ENCODE peak calls at places on chromosome 18, in four cellular contexts. Y is H1, Z is HepG2, O is K562. I is an unnamed sample.

GRCh38 chr18:50009772-50010171 is 185.2 kb downstream of the MYO5B start:
- DNase-seq in Y (peak; percentile 21), Z (peak; percentile 49), O (peak; percentile 19), I (peak; percentile 25)

GRCh38 chr18:55406374-55407045 is 181.5 kb downstream of the TCF4 start:
- DNase-seq in Y (no peak), Z (no peak), O (no peak), I (no peak)

GRCh38 chr18:35117951-35118411 is 76.8 kb downstream of the MAPRE2 start:
- DNase-seq in Y (no peak), Z (no peak), O (no peak), I (no peak)

GRCh38 chr18:8188196-8188595 is 421.0 kb upstream of the RAB12 start:
- DNase-seq in Y (no peak), Z (no peak), O (no peak), I (no peak)

GRCh38 chr18:32308493-32309120 is 118.8 kb downstream of the MEP1B start:
- DNase-seq in Y (no peak), Z (no peak), O (peak; percentile 24), I (no peak)

GRCh38 chr18:9631814-9632496 is 17.6 kb upstream of the PPP4R1 start:
- DNase-seq in Y (no peak), Z (no peak), O (no peak), I (no peak)

GRCh38 chr18:59067873-59068272 is 71.8 kb upstream of the SEC11C start:
- DNase-seq in Y (no peak), Z (no peak), O (peak; percentile 6), I (no peak)

GRCh38 chr18:65527879-65528633 is 222.8 kb upstream of the CDH7 start:
- DNase-seq in Y (no peak), Z (no peak), O (no peak), I (no peak)

GRCh38 chr18:44740000-44740399 is 59.3 kb downstream of the SETBP1 start:
- DNase-seq in Y (no peak), Z (no peak), O (no peak), I (no peak)

GRCh38 chr18:57961411-57961810 is 82.6 kb upstream of the NEDD4L start:
- DNase-seq in Y (no peak), Z (no peak), O (no peak), I (no peak)

GRCh38 chr18:35073186-35074105 is 32.2 kb downstream of the MAPRE2 start:
- DNase-seq in Y (no peak), Z (no peak), O (no peak), I (no peak)

GRCh38 chr18:286515-287310 is 18.9 kb upstream of the THOC1 start:
- DNase-seq in Y (no peak), Z (peak; percentile 20), O (no peak), I (no peak)

GRCh38 chr18:59952283-59953007 is 52.6 kb downstream of the PMAIP1 start:
- DNase-seq in Y (no peak), Z (no peak), O (no peak), I (no peak)

GRCh38 chr18:45248240-45248903 is 366.9 kb upstream of the SLC14A2 start:
- DNase-seq in Y (no peak), Z (no peak), O (no peak), I (no peak)

GRCh38 chr18:74380916-74381315 is 65.3 kb downstream of the C18orf63 start:
- DNase-seq in Y (no peak), Z (no peak), O (no peak), I (no peak)

GRCh38 chr18:44130365-44130942 is 550.2 kb upstream of the SETBP1 start:
- DNase-seq in Y (no peak), Z (peak; percentile 10), O (peak; percentile 8), I (no peak)

GRCh38 chr18:23226386-23226785 is 91.1 kb downstream of the CABLES1 start:
- DNase-seq in Y (no peak), Z (no peak), O (no peak), I (no peak)

GRCh38 chr18:41073372-41073954 is 881.6 kb upstream of the PIK3C3 start:
- DNase-seq in Y (no peak), Z (no peak), O (no peak), I (no peak)

GRCh38 chr18:46461993-46462392 is 195.0 kb downstream of the LOXHD1 start:
- DNase-seq in Y (no peak), Z (no peak), O (no peak), I (no peak)

GRCh38 chr18:13558132-13558531 is 168.2 kb downstream of the FAM210A start:
- DNase-seq in Y (peak; percentile 34), Z (peak; percentile 52), O (peak; percentile 52), I (no peak)

GRCh38 chr18:44681039-44681595 is 429 bp downstream of the SETBP1 start:
- DNase-seq in Y (no peak), Z (no peak), O (no peak), I (no peak)

GRCh38 chr18:69495841-69496533 is 95.3 kb downstream of the DOK6 start:
- DNase-seq in Y (no peak), Z (no peak), O (no peak), I (no peak)

GRCh38 chr18:46250812-46251173 is 146.6 kb downstream of the HAUS1 start:
- DNase-seq in Y (no peak), Z (no peak), O (no peak), I (no peak)

GRCh38 chr18:58733866-58734265 is 62.6 kb downstream of the MALT1 start:
- DNase-seq in Y (no peak), Z (no peak), O (no peak), I (no peak)

GRCh38 chr18:34772887-34773286 is 62.8 kb downstream of the DTNA start:
- DNase-seq in Y (no peak), Z (no peak), O (no peak), I (no peak)

GRCh38 chr18:28125051-28125450 is 51.9 kb downstream of the CDH2 start:
- DNase-seq in Y (no peak), Z (no peak), O (no peak), I (no peak)

GRCh38 chr18:49817947-49818346 is 4.6 kb upstream of the ACAA2 start:
- DNase-seq in Y (no peak), Z (no peak), O (peak; percentile 25), I (no peak)

GRCh38 chr18:69574401-69574800 is 173.7 kb downstream of the DOK6 start:
- DNase-seq in Y (no peak), Z (no peak), O (no peak), I (no peak)

GRCh38 chr18:67730884-67731283 is 214.4 kb upstream of the DSEL start:
- DNase-seq in Y (no peak), Z (no peak), O (no peak), I (no peak)

GRCh38 chr18:13619505-13620205 is 106.7 kb downstream of the FAM210A start:
- DNase-seq in Y (no peak), Z (no peak), O (no peak), I (no peak)

GRCh38 chr18:11025270-11025669 is 124.1 kb downstream of the PIEZO2 start:
- DNase-seq in Y (no peak), Z (no peak), O (no peak), I (no peak)

GRCh38 chr18:11025671-11026070 is 123.7 kb downstream of the PIEZO2 start:
- DNase-seq in Y (no peak), Z (no peak), O (peak; percentile 6), I (no peak)

GRCh38 chr18:11027862-11028261 is 121.5 kb downstream of the PIEZO2 start:
- DNase-seq in Y (no peak), Z (no peak), O (no peak), I (peak; percentile 68)

GRCh38 chr18:11031966-11032365 is 117.4 kb downstream of the PIEZO2 start:
- DNase-seq in Y (no peak), Z (no peak), O (no peak), I (no peak)

DNA sequence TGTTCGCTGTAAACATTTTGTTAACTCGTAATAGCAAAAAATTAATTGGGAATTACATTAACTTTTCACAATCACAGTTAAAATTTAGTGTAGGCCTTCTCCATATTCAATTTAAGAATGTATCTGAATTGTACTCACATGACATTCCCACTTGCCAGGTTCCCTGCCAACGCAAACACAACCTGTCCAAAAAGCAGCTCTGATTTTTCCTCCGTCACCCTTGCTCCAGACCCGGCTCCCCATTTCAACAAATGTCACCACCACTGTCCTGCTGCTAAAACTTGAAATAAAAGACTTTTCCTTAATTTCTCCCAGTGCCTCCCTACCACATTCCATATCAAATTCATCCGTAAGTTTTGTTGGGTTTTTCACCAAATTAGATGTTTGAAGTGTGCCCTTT is 120.3 kb downstream of the PIEZO2 start:
- DNase-seq in Y (no peak), Z (no peak), O (no peak), I (no peak)
- TF ChIP-seq USF2 in Y (no peak), Z (no peak), O (no peak), I (no peak)

DNA sequence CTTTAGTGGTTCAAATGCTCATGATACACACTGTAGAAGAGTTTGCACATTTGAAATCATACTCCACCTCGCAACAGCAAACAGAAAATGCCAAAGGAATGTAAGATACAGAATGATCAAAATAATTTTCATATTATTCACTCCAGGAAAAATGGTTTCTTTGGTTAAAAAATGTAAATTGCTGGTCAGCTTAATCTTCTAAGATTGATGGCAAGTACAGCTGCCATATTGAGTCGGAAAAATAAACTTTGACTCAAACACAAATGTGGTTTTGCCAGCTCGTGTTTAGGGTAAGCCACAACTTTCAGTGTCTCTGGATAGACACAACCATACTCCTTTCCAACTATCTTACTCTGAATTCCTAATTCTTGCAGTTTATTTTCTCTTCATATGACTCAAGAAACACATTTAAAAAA is 154.9 kb upstream of the SMIM21 start:
- DNase-seq in Y (no peak), Z (no peak), O (no peak), I (no peak)
- TF ChIP-seq SRF in Y (no peak), Z (no peak), O (no peak), I (no peak)

DNA sequence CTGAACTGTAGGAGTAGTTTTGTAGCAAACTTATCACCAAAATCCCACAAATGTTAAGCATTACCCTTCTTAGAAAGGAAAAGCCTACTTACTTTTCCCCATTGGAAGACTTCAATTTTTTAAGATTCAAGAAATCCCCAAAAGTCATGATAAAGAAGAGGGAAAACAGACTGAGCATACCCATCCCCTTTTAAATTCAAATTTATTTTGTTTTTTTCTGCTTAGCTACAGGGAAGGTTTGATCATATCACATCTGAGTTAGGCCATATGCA is 174.5 kb downstream of the TGIF1 start:
- DNase-seq in Y (no peak), Z (no peak), O (no peak), I (no peak)
- TF ChIP-seq USF2 in Y (no peak), Z (no peak), O (no peak), I (no peak)

GRCh38 chr18:76452357-76452756 is 42.7 kb downstream of the ZNF516 start:
- DNase-seq in Y (no peak), Z (no peak), O (no peak), I (no peak)

GRCh38 chr18:76449110-76449453 is 46.0 kb downstream of the ZNF516 start:
- DNase-seq in Y (no peak), Z (no peak), O (no peak), I (no peak)

GRCh38 chr18:76450452-76450851 is 44.6 kb downstream of the ZNF516 start:
- DNase-seq in Y (no peak), Z (no peak), O (no peak), I (no peak)

GRCh38 chr18:76451475-76452331 is 43.3 kb downstream of the ZNF516 start:
- DNase-seq in Y (no peak), Z (no peak), O (no peak), I (no peak)

GRCh38 chr18:76450912-76451421 is 44.1 kb downstream of the ZNF516 start:
- DNase-seq in Y (no peak), Z (no peak), O (no peak), I (peak; percentile 37)
- TF ChIP-seq SRF in Y (no peak), Z (no peak), O (no peak), I (peak; percentile 31)

I was measured in GM12878.